ENCODE peak calls at places on chromosomes 7 and 10, in eight cellular contexts. O is NB4, D is endothelial cell of umbilical vein, X is cardiac muscle cell, W is mesothelial cell of epicardium, F is GM10248, L is PC-3, G is foreskin fibroblast. J is an unnamed sample.
A peak's percentile ranks its signal among the peaks of the same experiment; 100 is the strongest.

GRCh38 chr10:3380392-3381050 is 207.9 kb upstream of the PITRM1 start:
- DNase-seq in O (no peak), D (no peak), X (no peak), W (no peak), F (no peak), L (no peak), G (no peak), J (no peak)

GRCh38 chr7:44284881-44285541 is 40.4 kb downstream of the CAMK2B start:
- DNase-seq in O (no peak), D (no peak), X (no peak), W (peak; percentile 10), F (no peak), L (no peak), G (no peak), J (peak; percentile 19)

GRCh38 chr7:16644624-16644986 is 949 bp downstream of the ANKMY2 start:
- DNase-seq in O (peak; percentile 86), D (no peak), X (peak; percentile 47), W (peak; percentile 24), F (no peak), L (peak; percentile 41), G (peak; percentile 81), J (no peak)

GRCh38 chr10:71816931-71817631 is 34.0 kb downstream of the PSAP start:
- DNase-seq in O (no peak), D (no peak), X (no peak), W (no peak), F (no peak), L (no peak), G (no peak), J (no peak)

GRCh38 chr10:131933016-131933694 is 32.3 kb downstream of the PPP2R2D start:
- DNase-seq in O (peak; percentile 42), D (no peak), X (no peak), W (no peak), F (no peak), L (no peak), G (no peak), J (no peak)

GRCh38 chr10:15258255-15258654 is 89.8 kb upstream of the NMT2 start:
- DNase-seq in O (no peak), D (no peak), X (no peak), W (no peak), F (no peak), L (no peak), G (no peak), J (no peak)

GRCh38 chr7:52540041-52540440 is 495.4 kb upstream of the POM121L12 start:
- DNase-seq in O (peak; percentile 9), D (no peak), X (no peak), W (no peak), F (no peak), L (peak; percentile 24), G (no peak), J (no peak)

GRCh38 chr10:15433850-15434537 is 62.9 kb upstream of the FAM171A1 start:
- DNase-seq in O (peak; percentile 40), D (peak; percentile 47), X (peak; percentile 75), W (no peak), F (peak; percentile 59), L (peak; percentile 50), G (peak; percentile 74), J (no peak)

GRCh38 chr7:67842571-67842970 is 845.9 kb downstream of the TYW1 start:
- DNase-seq in O (no peak), D (no peak), X (no peak), W (no peak), F (no peak), L (no peak), G (peak; percentile 6), J (no peak)

GRCh38 chr10:17144757-17145156 is 15.1 kb upstream of the CUBN start:
- DNase-seq in O (no peak), D (no peak), X (no peak), W (no peak), F (no peak), L (peak; percentile 9), G (peak; percentile 72), J (no peak)

GRCh38 chr7:107696330-107696946 is 35.8 kb downstream of the SLC26A4 start:
- DNase-seq in O (no peak), D (no peak), X (no peak), W (no peak), F (no peak), L (no peak), G (no peak), J (no peak)

GRCh38 chr7:17333227-17333626 is 34.8 kb downstream of the AHR start:
- DNase-seq in O (no peak), D (no peak), X (no peak), W (no peak), F (no peak), L (no peak), G (no peak), J (no peak)

GRCh38 chr10:108411181-108411580 is 1246.7 kb upstream of the SORCS1 start:
- DNase-seq in O (peak; percentile 22), D (no peak), X (no peak), W (no peak), F (no peak), L (no peak), G (no peak), J (no peak)

GRCh38 chr10:13349776-13350274 is 1.7 kb upstream of the SEPHS1 start:
- DNase-seq in O (peak; percentile 62), D (peak; percentile 48), X (peak; percentile 69), W (peak; percentile 30), F (no peak), L (peak; percentile 7), G (peak; percentile 82), J (no peak)

GRCh38 chr7:121504478-121504877 is 108.4 kb upstream of the FAM3C start:
- DNase-seq in O (no peak), D (peak; percentile 83), X (peak; percentile 88), W (no peak), F (no peak), L (peak; percentile 76), G (peak; percentile 90), J (no peak)

GRCh38 chr10:12617205-12618175 is 268.1 kb downstream of the CAMK1D start:
- DNase-seq in O (no peak), D (no peak), X (no peak), W (no peak), F (no peak), L (peak; percentile 63), G (no peak), J (no peak)

GRCh38 chr7:1425292-1426136 is 33.8 kb downstream of the MICALL2 start:
- DNase-seq in O (peak; percentile 42), D (no peak), X (peak; percentile 20), W (no peak), F (no peak), L (no peak), G (peak; percentile 30), J (no peak)

GRCh38 chr7:98745722-98746318 is 124.0 kb downstream of the TMEM130 start:
- DNase-seq in O (peak; percentile 71), D (peak; percentile 39), X (peak; percentile 58), W (peak; percentile 56), F (peak; percentile 77), L (peak; percentile 81), G (peak; percentile 79), J (peak; percentile 46)

GRCh38 chr10:59905066-59905734 is 1.2 kb downstream of the CCDC6 start:
- DNase-seq in O (peak; percentile 26), D (peak; percentile 44), X (peak; percentile 25), W (no peak), F (peak; percentile 77), L (peak; percentile 42), G (peak; percentile 56), J (no peak)

GRCh38 chr10:119723161-119723560 is 2.7 kb upstream of the INPP5F start:
- DNase-seq in O (no peak), D (no peak), X (no peak), W (no peak), F (no peak), L (no peak), G (no peak), J (no peak)

GRCh38 chr7:148255333-148255732 is 335.2 kb upstream of the C7orf33 start:
- DNase-seq in O (no peak), D (no peak), X (no peak), W (no peak), F (no peak), L (peak; percentile 26), G (no peak), J (no peak)
- TF ChIP-seq CTCF in O (no peak), D (no peak), X (peak; percentile 12), W (peak; percentile 47), F (no peak), L (peak; percentile 50), G (no peak), J (no peak)

DNA sequence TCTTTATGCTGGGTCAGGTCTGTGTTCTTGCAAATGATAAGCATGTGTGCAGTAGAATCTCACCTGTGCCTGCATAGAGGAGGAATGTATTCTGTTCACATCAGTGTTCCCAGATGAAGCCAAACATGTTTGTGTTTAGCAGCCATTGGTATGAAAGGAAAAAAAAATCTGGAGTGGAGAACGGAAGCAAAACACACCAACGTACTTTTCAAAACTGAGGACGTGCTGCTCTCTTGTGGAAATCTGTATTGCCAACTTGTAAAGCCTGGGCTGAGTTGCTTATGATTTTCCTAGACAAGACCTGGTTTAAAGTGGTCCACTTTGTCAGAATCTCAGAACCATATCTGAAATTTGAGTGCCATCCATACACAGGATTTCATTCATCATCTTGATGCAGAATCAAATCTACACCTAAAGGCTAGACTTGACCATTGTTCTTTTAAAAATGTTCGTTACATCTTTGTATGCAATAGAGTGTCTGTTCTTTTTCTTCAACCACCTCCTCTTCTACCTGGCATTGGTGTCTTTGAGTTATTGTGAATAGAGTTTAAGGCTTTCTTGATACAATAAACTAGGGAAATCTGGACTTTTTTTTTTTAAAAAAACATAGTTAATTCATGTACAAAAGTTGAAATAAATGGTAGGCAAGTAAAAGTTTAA is 367.7 kb downstream of the PHF14 start:
- DNase-seq in O (peak; percentile 28), D (peak; percentile 14), X (peak; percentile 64), W (no peak), F (no peak), L (peak; percentile 61), G (peak; percentile 28), J (no peak)
- TF ChIP-seq CTCF in O (no peak), D (no peak), X (peak; percentile 47), W (no peak), F (peak; percentile 64), L (peak; percentile 74), G (peak; percentile 8), J (no peak)

DNA sequence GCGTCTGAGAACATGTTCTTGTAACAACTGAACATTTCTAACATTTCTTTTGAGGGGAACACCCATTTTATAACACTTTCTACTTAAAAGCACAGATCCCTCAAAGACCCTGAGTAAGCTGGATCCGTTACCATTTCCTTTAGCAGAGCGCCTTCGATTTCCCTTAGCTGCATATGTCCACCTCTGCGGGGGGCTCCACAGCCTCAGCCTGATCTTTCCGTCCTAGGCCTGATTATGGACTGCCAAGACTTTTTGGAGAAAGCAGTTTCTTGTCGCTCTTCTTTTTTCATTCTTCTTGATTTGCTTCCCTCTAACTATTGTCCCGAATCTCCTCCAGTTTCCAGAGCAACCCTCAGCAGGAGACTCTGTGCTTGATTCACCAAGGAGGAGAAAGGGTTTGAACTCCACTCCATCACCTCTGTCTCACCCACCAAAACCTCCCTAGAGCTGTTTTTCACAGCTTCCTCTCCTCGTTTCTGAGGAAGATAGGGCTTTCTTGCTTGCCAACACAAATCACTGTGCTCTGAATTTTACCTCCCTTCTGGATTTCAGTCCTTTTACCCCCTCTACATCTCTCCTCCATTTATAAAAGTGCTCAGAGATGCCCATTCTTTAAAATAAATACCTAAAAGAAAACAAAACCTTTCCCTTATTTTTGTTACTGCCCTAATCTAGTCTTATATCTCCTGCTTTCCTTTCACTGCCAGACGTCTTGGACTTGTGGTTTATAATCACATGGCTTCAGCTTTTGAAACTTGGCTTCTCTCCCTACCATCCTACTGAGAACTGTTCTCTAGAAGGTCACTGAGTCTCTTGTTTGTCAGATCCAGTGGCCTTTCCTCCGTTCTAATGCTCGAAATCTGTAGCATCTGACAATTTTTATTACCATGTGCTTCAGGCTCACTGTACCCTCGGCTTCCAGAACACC is 30.5 kb upstream of the ZRANB1 start:
- DNase-seq in O (peak; percentile 16), D (peak; percentile 42), X (peak; percentile 83), W (no peak), F (no peak), L (no peak), G (peak; percentile 70), J (no peak)
- TF ChIP-seq CTCF in O (no peak), D (no peak), X (peak; percentile 20), W (no peak), F (no peak), L (no peak), G (no peak), J (no peak)

GRCh38 chr7:5424689-5425506 is 1.3 kb upstream of the TNRC18 start:
- DNase-seq in O (peak; percentile 79), D (peak; percentile 61), X (peak; percentile 70), W (no peak), F (no peak), L (peak; percentile 51), G (peak; percentile 80), J (no peak)
- TF ChIP-seq CTCF in O (no peak), D (no peak), X (no peak), W (no peak), F (no peak), L (no peak), G (no peak), J (no peak)